ENCODE peak calls at places on chromosomes 16 and 17, in seven cellular contexts. B, S, X, Q, P, Y and K are unnamed samples.

GRCh38 chr16:4800290-4801041 is 2.0 kb downstream of the ROGDI start:
- DNase-seq in P (no peak), S (no peak), Y (no peak), B (no peak), Q (no peak), X (no peak), K (no peak)

GRCh38 chr17:1169913-1170312 is 9.9 kb downstream of the ABR start:
- DNase-seq in Q (no peak), B (no peak), X (no peak), S (no peak), P (no peak), Y (no peak), K (no peak)

GRCh38 chr16:30747331-30747730 is 894 bp upstream of the PHKG2 start:
- DNase-seq in X (peak), P (no peak), S (no peak), B (peak), Y (no peak), Q (peak), K (no peak)

GRCh38 chr16:70553175-70553574 is 29.6 kb downstream of the SF3B3 start:
- DNase-seq in S (no peak), P (no peak), Q (no peak), X (no peak), B (peak), Y (no peak), K (no peak)

GRCh38 chr17:57396515-57396921 is 140.2 kb downstream of the MSI2 start:
- DNase-seq in X (no peak), S (no peak), Y (no peak), Q (no peak), P (no peak), B (no peak), K (no peak)

GRCh38 chr16:27595993-27596392 is 46.0 kb downstream of the KATNIP start:
- DNase-seq in S (no peak), Q (no peak), P (no peak), Y (no peak), X (no peak), B (no peak), K (no peak)

GRCh38 chr16:49674255-49674980 is 181.5 kb downstream of the ZNF423 start:
- DNase-seq in X (no peak), B (no peak), Q (no peak), Y (no peak), P (no peak), S (no peak), K (no peak)

GRCh38 chr16:53518550-53519416 is 15.8 kb upstream of the AKTIP start:
- DNase-seq in B (peak), Q (no peak), S (no peak), X (peak), P (peak), Y (no peak), K (no peak)

GRCh38 chr17:5237541-5238016 is 2.9 kb upstream of the SCIMP start:
- DNase-seq in B (peak), P (peak), X (peak), S (peak), Q (peak), Y (peak), K (peak)

GRCh38 chr16:67477960-67478554 is 2.9 kb downstream of the ATP6V0D1 start:
- DNase-seq in P (no peak), B (no peak), Y (no peak), X (no peak), S (no peak), Q (peak), K (no peak)

GRCh38 chr17:39745335-39746144 is 7.8 kb downstream of the GRB7 start:
- DNase-seq in P (no peak), Y (no peak), B (no peak), S (no peak), Q (no peak), X (no peak), K (no peak)

GRCh38 chr17:71759422-71760060 is 361.3 kb upstream of the SOX9 start:
- DNase-seq in P (no peak), Y (no peak), Q (no peak), X (peak), S (no peak), B (no peak), K (no peak)

DNA sequence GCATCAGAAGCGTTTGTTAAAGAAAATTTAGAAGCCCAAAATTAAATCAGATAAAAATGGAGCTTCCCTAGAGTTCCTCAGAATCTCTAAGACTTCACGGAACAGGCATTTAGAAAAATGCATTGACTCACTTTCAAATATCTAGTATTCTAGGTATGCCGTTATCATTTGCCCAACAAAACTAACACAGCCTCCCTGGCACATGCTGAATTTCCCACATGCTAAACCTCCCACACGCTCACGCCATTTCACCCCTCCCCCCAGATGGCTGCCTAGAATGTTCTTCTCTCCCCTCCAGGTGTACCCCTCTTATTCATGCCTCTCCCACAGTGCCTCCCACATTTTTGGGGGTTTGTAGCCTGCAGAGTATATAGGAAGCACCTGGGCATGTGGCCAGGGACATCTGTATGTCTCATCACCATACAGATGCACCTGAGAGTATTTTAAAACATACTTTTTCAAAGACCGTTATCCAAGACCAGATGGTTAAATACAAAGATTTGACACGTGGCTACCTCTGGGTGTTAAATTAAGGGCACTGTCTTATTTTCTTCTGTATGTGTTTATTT is 38.2 kb upstream of the ICAM2 start:
- DNase-seq in X (no peak), B (no peak), S (no peak), Q (no peak), P (peak), Y (no peak), K (no peak)
- TF ChIP-seq EZH2phosphoT487 in X (no peak), B (no peak), S (no peak), Q (no peak), P (no peak), Y (no peak), K (no peak)

DNA sequence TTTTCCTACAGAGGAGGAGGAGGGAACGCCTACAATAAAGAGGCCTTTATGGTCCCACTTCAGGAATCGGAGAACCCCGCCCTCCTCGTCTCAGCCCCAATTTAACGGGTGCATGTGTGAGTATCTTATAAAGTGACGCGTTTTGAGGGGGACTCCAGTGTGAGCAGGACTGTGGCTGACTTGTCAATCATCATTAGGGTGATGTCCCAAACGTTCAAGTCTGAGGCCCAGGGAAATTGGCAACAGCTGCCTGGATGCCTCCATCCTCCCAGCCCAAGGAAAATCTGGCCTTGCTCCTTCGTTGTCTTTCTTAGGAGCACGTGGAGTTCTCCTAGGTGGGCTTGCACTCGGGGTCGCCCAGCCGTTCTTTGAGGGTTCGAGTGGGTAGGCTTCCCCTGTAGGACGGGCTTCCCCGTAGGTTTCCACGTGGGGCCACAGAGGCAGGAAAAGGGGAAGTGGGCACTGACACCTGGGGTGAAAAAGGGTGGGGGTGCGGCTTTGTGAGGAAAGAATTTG is 631 bp upstream of the HERPUD1 start:
- DNase-seq in S (no peak), B (peak), Y (no peak), P (peak), Q (peak), X (peak), K (peak)
- H2AFZ ChIP-seq in S (no peak), B (peak), Y (peak), P (peak), Q (peak), X (no peak), K (peak)

GRCh38 chr16:51508813-51509212 is 357.7 kb upstream of the SALL1 start:
- DNase-seq in B (peak), S (no peak), Q (no peak), P (no peak), Y (no peak), X (no peak), K (no peak)
- TF ChIP-seq EZH2phosphoT487 in B (no peak), S (no peak), Q (no peak), P (no peak), Y (no peak), X (no peak), K (no peak)

DNA sequence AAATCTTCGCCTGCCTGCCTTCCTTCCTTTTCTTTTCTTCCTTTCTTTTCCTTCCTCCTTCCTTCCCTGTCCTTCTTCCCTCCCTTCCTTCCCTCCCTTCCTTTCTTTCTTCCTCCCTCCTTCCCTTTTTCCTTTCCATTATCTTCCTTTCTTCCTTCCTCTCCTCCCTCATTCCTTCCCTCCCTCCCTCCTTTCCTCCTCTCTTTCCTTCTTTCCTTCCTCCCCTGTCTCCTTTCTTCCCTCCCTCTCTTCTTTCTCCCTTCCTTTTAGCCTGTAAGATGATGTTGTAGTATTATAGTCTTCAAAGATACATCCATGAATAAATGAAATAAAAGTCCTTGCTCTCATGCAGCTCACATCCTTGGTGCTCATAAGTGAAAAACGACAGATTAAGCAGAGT is 539.3 kb downstream of the RBFOX1 start:
- DNase-seq in P (no peak), Q (no peak), X (no peak), Y (no peak), S (no peak), B (no peak), K (no peak)
- H2AFZ ChIP-seq in P (no peak), Q (no peak), X (no peak), Y (no peak), S (no peak), B (no peak), K (no peak)

GRCh38 chr17:68015081-68015723 is 18.9 kb upstream of the C17orf58 start:
- DNase-seq in S (no peak), X (no peak), Y (no peak), Q (no peak), B (no peak), P (no peak), K (no peak)
- TF ChIP-seq EZH2phosphoT487 in S (no peak), X (no peak), Y (no peak), Q (no peak), B (no peak), P (no peak), K (no peak)

GRCh38 chr17:6276711-6277110 is 158.2 kb downstream of the AIPL1 start:
- DNase-seq in Y (no peak), P (no peak), Q (no peak), X (no peak), B (no peak), S (no peak), K (peak)
- H2AFZ ChIP-seq in Y (no peak), P (no peak), Q (no peak), X (no peak), B (no peak), S (no peak), K (no peak)

GRCh38 chr16:56547120-56547948 is 17.5 kb upstream of the MT4 start:
- DNase-seq in Y (peak), Q (peak), B (peak), S (no peak), X (peak), P (peak), K (peak)
- TF ChIP-seq EZH2phosphoT487 in Y (no peak), Q (no peak), B (no peak), S (no peak), X (no peak), P (no peak), K (no peak)